ENCODE peak calls at places on chromosomes 5 and 9, in four cellular contexts. K, H, F and R are unnamed samples.

GRCh38 chr9:131227112-131228058 is 48.9 kb downstream of the FAM78A start:
- DNase-seq in H (no peak), K (no peak), F (no peak), R (no peak)

GRCh38 chr9:134591082-134591571 is 50.5 kb upstream of the COL5A1 start:
- DNase-seq in K (no peak), F (no peak), H (no peak), R (no peak)

GRCh38 chr9:35771524-35771923 is 17.4 kb upstream of the MSMP start:
- DNase-seq in K (peak; percentile 37), H (no peak), F (no peak), R (no peak)

GRCh38 chr9:129626944-129627297 is 958 bp downstream of the NTMT1 start:
- DNase-seq in K (no peak), F (peak; percentile 83), H (no peak), R (no peak)

GRCh38 chr9:137030528-137030927 is 1.4 kb downstream of the FUT7 start:
- DNase-seq in K (no peak), F (no peak), H (no peak), R (no peak)

GRCh38 chr9:69200071-69200470 is 26.0 kb downstream of the TJP2 start:
- DNase-seq in H (no peak), F (peak; percentile 71), K (no peak), R (no peak)

GRCh38 chr5:1514027-1514818 is 9.5 kb downstream of the LPCAT1 start:
- DNase-seq in F (no peak), H (no peak), K (no peak), R (peak; percentile 66)

GRCh38 chr9:78235296-78235770 is 542 bp upstream of the CEP78 start:
- DNase-seq in H (no peak), F (peak; percentile 55), K (no peak), R (no peak)

GRCh38 chr5:97192580-97193421 is 9.8 kb upstream of the RIOK2 start:
- DNase-seq in H (peak; percentile 98), K (no peak), F (no peak), R (no peak)

GRCh38 chr5:11143456-11144267 is 382.6 kb upstream of the DAP start:
- DNase-seq in F (peak; percentile 62), H (no peak), K (no peak), R (no peak)

GRCh38 chr9:120583958-120584369 is 4.0 kb upstream of the CDK5RAP2 start:
- DNase-seq in H (peak; percentile 38), F (peak; percentile 92), K (no peak), R (no peak)

GRCh38 chr5:160390787-160391696 is 8.8 kb downstream of the FAM200C start:
- DNase-seq in H (no peak), K (no peak), F (peak; percentile 16), R (no peak)

GRCh38 chr9:115604831-115605483 is 487.0 kb upstream of the TNC start:
- DNase-seq in F (peak; percentile 96), K (no peak), H (no peak), R (no peak)

GRCh38 chr5:160324885-160325284 is 12.5 kb upstream of the CCNJL start:
- DNase-seq in K (no peak), H (no peak), F (no peak), R (no peak)

GRCh38 chr5:473344-474192 is 30.6 kb downstream of the EXOC3 start:
- DNase-seq in F (peak; percentile 32), H (peak; percentile 61), K (peak; percentile 59), R (no peak)

GRCh38 chr5:55096860-55097259 is 5.6 kb upstream of the GZMA start:
- DNase-seq in H (no peak), F (no peak), K (no peak), R (no peak)

GRCh38 chr9:93750045-93750444 is 173.7 kb downstream of the PHF2 start:
- DNase-seq in H (no peak), F (no peak), K (no peak), R (no peak)
- H3K9me3 ChIP-seq in H (peaks cover 3% of the 10 kb centered on the region), F (peaks cover 9% of the 10 kb centered on the region), K (no peaks in the 10 kb centered on the region), R (no peaks in the 10 kb centered on the region)

GRCh38 chr5:19605846-19606407 is 382.1 kb downstream of the CDH18 start:
- DNase-seq in F (no peak), K (no peak), H (no peak), R (no peak)

DNA sequence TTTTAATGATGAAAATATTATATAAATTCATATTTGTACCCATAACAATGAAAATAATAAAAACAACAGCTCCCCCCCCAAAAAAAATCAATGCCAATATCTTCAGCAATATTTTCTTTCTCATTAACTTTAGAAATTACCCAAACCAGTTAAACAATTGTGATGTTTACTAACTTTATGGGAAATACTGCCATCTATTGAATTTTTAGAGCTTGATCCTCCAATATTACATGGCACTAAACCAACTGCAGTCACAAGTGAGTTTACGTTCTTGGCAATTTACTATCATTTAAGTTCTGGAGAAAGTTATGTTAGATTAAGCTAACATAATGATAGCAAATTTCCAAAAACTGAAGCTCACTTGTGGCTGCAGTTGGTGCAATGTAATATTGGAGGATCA is 379.6 kb downstream of the CDH18 start:
- DNase-seq in K (no peak), F (peak; percentile 10), H (no peak), R (no peak)
- TF ChIP-seq CTCF in K (no peak), F (peak; percentile 17), H (peak; percentile 65), R (no peak)

GRCh38 chr5:50968296-50969206 is 302.1 kb downstream of the PARP8 start:
- DNase-seq in H (no peak), K (no peak), F (no peak), R (no peak)
- H3K27me3 ChIP-seq in H (peaks cover 3% of the 10 kb centered on the region), K (peaks cover 5% of the 10 kb centered on the region), F (peaks cover 75% of the 10 kb centered on the region), R (no peaks in the 10 kb centered on the region)

GRCh38 chr9:117932585-117932984 is 228.4 kb downstream of the TLR4 start:
- DNase-seq in K (no peak), F (no peak), H (no peak), R (no peak)

GRCh38 chr9:117929873-117930272 is 225.7 kb downstream of the TLR4 start:
- DNase-seq in K (no peak), H (no peak), F (no peak), R (no peak)

GRCh38 chr9:117926031-117926655 is 221.9 kb downstream of the TLR4 start:
- DNase-seq in H (no peak), F (peak; percentile 16), K (no peak), R (no peak)

GRCh38 chr9:117927354-117927753 is 223.2 kb downstream of the TLR4 start:
- DNase-seq in H (no peak), K (no peak), F (no peak), R (no peak)
- H3K9me3 ChIP-seq in H (no peaks in the 10 kb centered on the region), K (no peaks in the 10 kb centered on the region), F (no peaks in the 10 kb centered on the region), R (no peaks in the 10 kb centered on the region)

GRCh38 chr5:150801117-150801927 is 22.8 kb downstream of the SMIM3 start:
- DNase-seq in F (peak; percentile 39), H (peak; percentile 43), K (no peak), R (peak; percentile 76)
- TF ChIP-seq CTCF in F (peak; percentile 29), H (peak; percentile 73), K (peak; percentile 11), R (peak; percentile 61)

GRCh38 chr5:56737002-56737621 is 78.2 kb upstream of the MAP3K1 start:
- DNase-seq in F (peak; percentile 18), H (no peak), K (no peak), R (no peak)

GRCh38 chr5:56740000-56740399 is 75.3 kb upstream of the MAP3K1 start:
- DNase-seq in K (no peak), F (no peak), H (no peak), R (no peak)

GRCh38 chr5:56740868-56741267 is 74.5 kb upstream of the MAP3K1 start:
- DNase-seq in K (no peak), H (no peak), F (no peak), R (no peak)

GRCh38 chr5:56735845-56736641 is 79.3 kb upstream of the MAP3K1 start:
- DNase-seq in F (no peak), H (no peak), K (no peak), R (no peak)

DNA sequence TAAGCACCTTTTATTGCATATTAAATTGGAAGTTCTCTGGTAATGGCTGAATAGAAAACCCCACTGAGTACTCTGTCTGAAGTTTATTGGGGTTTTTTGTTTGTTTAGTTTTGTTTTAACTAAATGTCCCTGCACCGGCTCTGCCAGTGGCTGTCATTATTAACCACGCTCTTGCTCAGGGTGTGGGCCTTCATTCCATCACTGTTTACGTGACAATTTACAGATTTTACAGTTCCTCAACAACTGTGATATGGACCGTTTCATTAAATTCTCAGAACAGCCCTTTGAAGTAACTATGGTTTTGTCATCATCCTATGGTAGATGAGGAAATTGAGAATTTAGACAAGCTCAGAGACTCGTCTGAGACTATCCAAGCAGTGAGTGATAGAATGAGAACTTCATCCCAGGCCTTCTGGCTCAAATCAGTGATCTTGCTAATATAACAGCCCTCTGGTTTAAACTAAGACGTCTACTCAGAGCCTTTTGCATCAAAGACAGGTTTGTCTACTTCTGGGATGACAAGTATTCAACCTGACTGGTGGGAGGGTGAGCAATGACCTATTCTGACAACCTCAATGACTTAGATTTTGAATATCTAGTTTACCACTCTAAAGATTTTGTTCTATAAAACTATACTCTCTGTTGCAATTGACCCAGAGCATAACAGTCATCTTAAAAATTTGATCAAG is 77.3 kb upstream of the MAP3K1 start:
- DNase-seq in F (no peak), K (no peak), H (peak; percentile 49), R (no peak)
- H3K27me3 ChIP-seq in F (no peaks in the 10 kb centered on the region), K (no peaks in the 10 kb centered on the region), H (no peaks in the 10 kb centered on the region), R (no peaks in the 10 kb centered on the region)

DNA sequence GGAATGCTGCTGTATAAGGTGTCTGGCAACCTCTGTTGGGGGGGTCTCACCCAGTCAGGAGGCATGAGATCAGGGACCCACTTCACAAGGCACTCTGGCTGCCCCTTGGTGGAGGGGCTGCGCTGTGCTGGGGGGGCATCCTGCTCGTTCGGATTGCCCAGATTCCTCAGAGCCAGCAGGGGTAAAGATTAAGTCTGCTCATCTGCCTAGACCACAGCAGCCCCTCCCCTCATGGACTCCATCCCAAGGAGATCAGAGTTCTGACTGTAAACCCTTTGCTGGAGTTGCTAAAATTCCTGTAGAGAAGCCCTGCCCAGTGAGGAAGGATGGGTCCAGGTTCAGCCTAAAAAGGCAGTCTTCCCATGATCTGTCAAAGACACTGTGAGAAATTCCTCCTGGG is 262.0 kb upstream of the C9orf72 start:
- DNase-seq in K (no peak), H (no peak), F (no peak), R (no peak)
- H3K9me3 ChIP-seq in K (no peaks in the 10 kb centered on the region), H (no peaks in the 10 kb centered on the region), F (no peaks in the 10 kb centered on the region), R (no peaks in the 10 kb centered on the region)

GRCh38 chr9:22228542-22228941 is 218.1 kb upstream of the DMRTA1 start:
- DNase-seq in H (no peak), F (no peak), K (no peak), R (no peak)
- TF ChIP-seq CTCF in H (peak; percentile 48), F (peak; percentile 27), K (peak; percentile 10), R (no peak)

GRCh38 chr5:63957617-63958016 is 4.6 kb downstream of the HTR1A start:
- DNase-seq in K (no peak), H (no peak), F (no peak), R (no peak)
- H3K27me3 ChIP-seq in K (no peaks in the 10 kb centered on the region), H (no peaks in the 10 kb centered on the region), F (peaks cover 25% of the 10 kb centered on the region), R (no peaks in the 10 kb centered on the region)

DNA sequence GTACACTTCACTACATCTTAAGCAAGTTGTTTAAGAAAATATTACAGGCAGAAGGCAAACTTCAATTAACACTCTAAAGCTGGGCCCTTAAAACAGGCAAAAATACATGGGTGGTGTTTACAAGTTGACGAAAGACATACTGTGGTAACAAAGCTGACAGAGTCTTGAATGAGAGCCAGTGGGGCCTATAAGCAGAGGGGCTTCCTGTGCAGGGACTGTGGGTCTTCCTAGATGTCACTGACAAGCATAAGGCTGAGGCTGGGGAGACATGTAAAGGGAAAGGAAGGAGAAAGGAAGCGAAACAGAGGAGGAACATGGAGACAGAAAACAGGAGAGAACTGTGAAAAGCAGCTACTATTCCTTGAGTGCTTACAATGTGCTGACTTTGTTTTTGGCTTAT is 308.0 kb upstream of the RPS23 start:
- DNase-seq in H (no peak), K (no peak), F (no peak), R (no peak)
- H3K9me3 ChIP-seq in H (peaks cover 6% of the 10 kb centered on the region), K (no peaks in the 10 kb centered on the region), F (no peaks in the 10 kb centered on the region), R (peaks cover 31% of the 10 kb centered on the region)